ENCODE peak calls at places on chromosome 20, in five cellular contexts. One of them, this sample, is unnamed.

GRCh38 chr20:2387580-2387979 is 6.9 kb downstream of the TGM6 start:
- DNase-seq in spleen: no peak
- DNase-seq in SK-N-SH: no peak
- DNase-seq in CD8-positive, alpha-beta T cell: no peak
- DNase-seq in heart left ventricle: no peak
- DNase-seq in this sample: no peak

GRCh38 chr20:44599715-44600114 is 17.3 kb downstream of the PKIG start:
- DNase-seq in heart left ventricle: no peak
- DNase-seq in spleen: no peak
- DNase-seq in CD8-positive, alpha-beta T cell: no peak
- DNase-seq in SK-N-SH: no peak
- DNase-seq in this sample: no peak

GRCh38 chr20:10433623-10434466 is at the start of gene MKKS:
- DNase-seq in heart left ventricle: peak
- DNase-seq in spleen: peak
- DNase-seq in SK-N-SH: peak
- DNase-seq in CD8-positive, alpha-beta T cell: peak
- DNase-seq in this sample: peak

GRCh38 chr20:1830240-1830639 is 65.0 kb upstream of the SIRPA start:
- DNase-seq in spleen: no peak
- DNase-seq in heart left ventricle: peak
- DNase-seq in CD8-positive, alpha-beta T cell: no peak
- DNase-seq in SK-N-SH: peak
- DNase-seq in this sample: peak

GRCh38 chr20:7571521-7572065 is 368.7 kb downstream of the HAO1 start:
- DNase-seq in spleen: no peak
- DNase-seq in heart left ventricle: no peak
- DNase-seq in SK-N-SH: no peak
- DNase-seq in CD8-positive, alpha-beta T cell: no peak
- DNase-seq in this sample: no peak

GRCh38 chr20:20089018-20089417 is 36.7 kb downstream of the CFAP61 start:
- DNase-seq in heart left ventricle: peak
- DNase-seq in SK-N-SH: no peak
- DNase-seq in CD8-positive, alpha-beta T cell: no peak
- DNase-seq in spleen: no peak
- DNase-seq in this sample: no peak

GRCh38 chr20:52231230-52231746 is 39.7 kb upstream of the ZFP64 start:
- DNase-seq in SK-N-SH: no peak
- DNase-seq in heart left ventricle: no peak
- DNase-seq in spleen: no peak
- DNase-seq in CD8-positive, alpha-beta T cell: no peak
- DNase-seq in this sample: no peak

GRCh38 chr20:46828471-46828870 is 66.2 kb upstream of the EYA2 start:
- DNase-seq in spleen: no peak
- DNase-seq in CD8-positive, alpha-beta T cell: no peak
- DNase-seq in heart left ventricle: no peak
- DNase-seq in SK-N-SH: no peak
- DNase-seq in this sample: no peak

GRCh38 chr20:40797425-40797824 is 108.4 kb upstream of the MAFB start:
- DNase-seq in heart left ventricle: no peak
- DNase-seq in spleen: no peak
- DNase-seq in CD8-positive, alpha-beta T cell: no peak
- DNase-seq in SK-N-SH: no peak
- DNase-seq in this sample: peak

GRCh38 chr20:771741-772464 is 3.6 kb upstream of the SLC52A3 start:
- DNase-seq in heart left ventricle: no peak
- DNase-seq in spleen: no peak
- DNase-seq in CD8-positive, alpha-beta T cell: no peak
- DNase-seq in SK-N-SH: no peak
- DNase-seq in this sample: no peak

GRCh38 chr20:63558804-63559484 is 5.0 kb downstream of the FNDC11 start:
- DNase-seq in CD8-positive, alpha-beta T cell: no peak
- DNase-seq in SK-N-SH: no peak
- DNase-seq in heart left ventricle: no peak
- DNase-seq in spleen: no peak
- DNase-seq in this sample: no peak

GRCh38 chr20:54622338-54623280 is 147.2 kb downstream of the DOK5 start:
- DNase-seq in heart left ventricle: peak
- DNase-seq in spleen: no peak
- DNase-seq in CD8-positive, alpha-beta T cell: no peak
- DNase-seq in SK-N-SH: no peak
- DNase-seq in this sample: no peak

GRCh38 chr20:3902041-3902440 is 12.9 kb downstream of the PANK2 start:
- DNase-seq in heart left ventricle: no peak
- DNase-seq in CD8-positive, alpha-beta T cell: no peak
- DNase-seq in spleen: no peak
- DNase-seq in SK-N-SH: no peak
- DNase-seq in this sample: no peak

GRCh38 chr20:36796868-36797267 is 23.3 kb upstream of the DSN1 start:
- DNase-seq in CD8-positive, alpha-beta T cell: no peak
- DNase-seq in heart left ventricle: no peak
- DNase-seq in SK-N-SH: no peak
- DNase-seq in spleen: no peak
- DNase-seq in this sample: no peak

GRCh38 chr20:62361799-62362589 is 5.1 kb downstream of the LAMA5 start:
- DNase-seq in spleen: no peak
- DNase-seq in SK-N-SH: no peak
- DNase-seq in heart left ventricle: peak
- DNase-seq in CD8-positive, alpha-beta T cell: no peak
- DNase-seq in this sample: no peak

DNA sequence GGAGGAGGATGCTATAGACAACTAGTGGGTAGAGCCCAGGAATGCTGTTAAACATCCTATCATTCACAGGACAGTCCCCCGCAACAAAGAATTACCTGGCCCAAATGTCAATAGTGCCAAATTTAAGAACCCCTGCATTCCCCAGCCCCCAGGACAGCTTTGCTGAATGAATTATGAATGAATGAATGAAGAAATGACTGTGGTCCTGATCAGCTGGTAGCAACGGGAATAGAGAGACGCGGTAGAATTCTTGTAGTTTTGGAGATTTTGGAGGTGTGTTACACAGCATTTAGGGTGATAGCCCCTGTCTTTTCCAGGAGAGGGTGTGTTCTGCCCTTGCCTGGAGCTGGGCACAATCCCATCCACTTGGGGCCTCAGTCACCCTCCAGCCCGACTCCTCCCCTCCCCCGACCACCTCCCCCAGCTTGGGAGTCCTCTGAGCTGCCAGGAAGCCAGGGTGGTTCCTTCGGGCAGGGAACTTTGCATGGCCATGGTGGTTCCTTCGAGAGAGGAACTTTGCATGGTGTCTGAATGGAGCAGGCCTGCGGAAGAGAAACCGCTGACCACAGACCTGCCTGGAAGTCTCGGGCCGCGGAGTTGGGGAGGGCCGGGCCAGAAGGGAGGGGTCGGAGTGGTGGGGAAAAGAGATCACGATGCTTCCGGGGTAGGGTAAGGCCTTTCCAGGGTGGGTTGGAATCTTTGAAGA is 1.0 kb upstream of the HCK start:
- DNase-seq in CD8-positive, alpha-beta T cell: no peak
- DNase-seq in SK-N-SH: no peak
- DNase-seq in heart left ventricle: peak
- DNase-seq in spleen: peak
- DNase-seq in this sample: no peak
- TF ChIP-seq CTCF in CD8-positive, alpha-beta T cell: no peak
- TF ChIP-seq CTCF in SK-N-SH: no peak
- TF ChIP-seq CTCF in heart left ventricle: no peak
- TF ChIP-seq CTCF in spleen: no peak
- TF ChIP-seq CTCF in this sample: no peak

GRCh38 chr20:19045366-19045765 is 167.1 kb upstream of the SLC24A3 start:
- DNase-seq in heart left ventricle: no peak
- DNase-seq in spleen: no peak
- DNase-seq in SK-N-SH: no peak
- DNase-seq in CD8-positive, alpha-beta T cell: no peak
- DNase-seq in this sample: no peak
- H3K27ac ChIP-seq in heart left ventricle: no peak
- H3K27ac ChIP-seq in spleen: no peak
- H3K27ac ChIP-seq in SK-N-SH: no peak
- H3K27ac ChIP-seq in CD8-positive, alpha-beta T cell: no peak
- H3K27ac ChIP-seq in this sample: no peak

DNA sequence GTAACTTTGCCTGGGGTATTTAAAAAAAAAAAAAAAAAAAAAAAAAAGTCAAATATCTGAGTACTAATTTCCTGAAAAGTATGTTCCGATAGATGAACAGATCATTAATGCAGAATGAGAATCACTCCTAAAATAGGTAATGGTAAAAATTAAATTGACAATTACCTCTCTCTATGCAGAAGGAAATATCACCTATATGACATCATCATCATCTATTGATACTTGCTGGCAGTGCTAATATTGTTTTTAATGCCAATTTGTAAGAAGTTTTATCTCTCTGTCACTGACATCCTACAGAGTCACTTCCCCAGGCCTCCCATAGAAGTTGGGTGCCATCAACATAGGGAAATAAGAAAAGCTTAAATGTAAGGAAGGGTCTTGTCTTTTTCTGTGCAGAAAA is 29.9 kb downstream of the ADNP start:
- DNase-seq in heart left ventricle: no peak
- DNase-seq in CD8-positive, alpha-beta T cell: no peak
- DNase-seq in spleen: no peak
- DNase-seq in SK-N-SH: no peak
- DNase-seq in this sample: no peak
- H3K4me3 ChIP-seq in heart left ventricle: no peak
- H3K4me3 ChIP-seq in CD8-positive, alpha-beta T cell: no peak
- H3K4me3 ChIP-seq in spleen: no peak
- H3K4me3 ChIP-seq in SK-N-SH: no peak
- H3K4me3 ChIP-seq in this sample: no peak

DNA sequence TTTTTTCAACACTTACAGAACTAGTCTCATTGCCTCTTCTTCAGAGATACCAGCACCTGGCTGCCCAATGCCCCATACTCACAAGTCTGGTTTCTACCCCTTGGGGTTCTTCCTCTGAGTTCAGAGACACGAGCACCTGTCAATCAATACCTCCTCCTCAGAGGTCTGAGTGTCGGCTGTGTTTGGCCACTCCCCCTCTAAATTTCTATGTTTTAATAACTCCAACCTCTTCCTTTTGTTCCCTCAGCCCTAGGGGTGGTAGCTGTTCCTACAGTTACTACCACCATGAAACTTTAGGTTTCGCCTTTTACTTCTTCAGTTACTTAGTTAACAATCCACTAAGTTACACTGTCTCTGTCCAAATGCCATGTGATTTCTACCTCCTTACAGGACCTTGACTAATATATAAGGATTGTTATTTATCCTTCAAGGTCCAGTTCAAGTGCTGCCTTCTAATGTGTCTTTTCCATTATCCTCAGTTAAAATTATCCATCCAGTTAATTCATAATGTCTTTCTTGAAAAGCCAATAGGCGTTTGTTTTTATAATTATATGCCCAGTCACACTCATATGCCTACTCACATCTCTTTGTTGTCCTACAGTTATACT is 14.6 kb upstream of the PHF20 start:
- DNase-seq in spleen: peak
- DNase-seq in CD8-positive, alpha-beta T cell: no peak
- DNase-seq in heart left ventricle: no peak
- DNase-seq in SK-N-SH: no peak
- DNase-seq in this sample: peak
- TF ChIP-seq CTCF in spleen: no peak
- TF ChIP-seq CTCF in CD8-positive, alpha-beta T cell: no peak
- TF ChIP-seq CTCF in heart left ventricle: no peak
- TF ChIP-seq CTCF in SK-N-SH: no peak
- TF ChIP-seq CTCF in this sample: no peak

DNA sequence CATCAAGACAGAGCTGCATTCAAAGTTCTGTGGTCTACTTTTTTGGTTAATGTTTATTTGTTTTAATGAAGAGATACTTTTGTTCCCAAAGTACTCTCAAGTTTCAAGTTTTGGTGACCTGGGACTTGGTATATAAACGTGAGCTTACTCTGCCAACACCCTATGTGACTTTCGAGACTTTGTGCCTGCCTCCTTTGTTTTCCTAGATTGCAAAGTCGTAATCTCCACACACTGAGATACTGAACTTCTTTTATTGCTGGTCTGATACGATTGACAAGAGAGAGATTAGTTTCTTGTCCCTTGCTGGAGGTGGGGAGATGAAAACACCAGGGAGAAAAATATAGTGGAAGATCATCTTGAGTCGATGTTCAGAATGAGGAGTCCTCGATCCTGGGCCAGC is 27.9 kb downstream of the PCNA start:
- DNase-seq in heart left ventricle: no peak
- DNase-seq in spleen: no peak
- DNase-seq in SK-N-SH: no peak
- DNase-seq in CD8-positive, alpha-beta T cell: no peak
- DNase-seq in this sample: no peak
- H3K27ac ChIP-seq in heart left ventricle: no peak
- H3K27ac ChIP-seq in spleen: no peak
- H3K27ac ChIP-seq in SK-N-SH: no peak
- H3K27ac ChIP-seq in CD8-positive, alpha-beta T cell: no peak
- H3K27ac ChIP-seq in this sample: no peak

GRCh38 chr20:25549866-25550477 is 35.4 kb downstream of the NINL start:
- DNase-seq in spleen: no peak
- DNase-seq in CD8-positive, alpha-beta T cell: no peak
- DNase-seq in heart left ventricle: no peak
- DNase-seq in SK-N-SH: no peak
- DNase-seq in this sample: no peak
- H3K4me3 ChIP-seq in spleen: no peak
- H3K4me3 ChIP-seq in CD8-positive, alpha-beta T cell: no peak
- H3K4me3 ChIP-seq in heart left ventricle: no peak
- H3K4me3 ChIP-seq in SK-N-SH: no peak
- H3K4me3 ChIP-seq in this sample: no peak

This sample was measured in right atrium auricular region.